ENCODE peak calls at places on chromosomes 3 and 15, in four cellular contexts. Y is A673, L is ovary, W is neural progenitor cell. S is an unnamed sample. For H3K27me3, the result is how much of the 10 kb centered on the place peaks cover.

GRCh38 chr3:52331091-52331490 is 15.0 kb downstream of the DNAH1 start:
- DNase-seq in Y (no peak), L (no peak), W (no peak), S (peak)

GRCh38 chr3:17770682-17771081 is 28.3 kb upstream of the TBC1D5 start:
- DNase-seq in Y (no peak), L (no peak), W (no peak), S (no peak)

GRCh38 chr3:34111361-34111760 is 312.9 kb downstream of the PDCD6IP start:
- DNase-seq in Y (no peak), L (no peak), W (no peak), S (no peak)

GRCh38 chr15:70200511-70200991 is 102.8 kb upstream of the TLE3 start:
- DNase-seq in Y (peak), L (no peak), W (no peak), S (no peak)

GRCh38 chr15:52252781-52253180 is 42.8 kb downstream of the MYO5C start:
- DNase-seq in Y (peak), L (no peak), W (no peak), S (no peak)

GRCh38 chr3:187919018-187919417 is 173.8 kb upstream of the BCL6 start:
- DNase-seq in Y (no peak), L (no peak), W (no peak), S (no peak)

GRCh38 chr3:127637546-127637945 is 8.6 kb downstream of the PODXL2 start:
- DNase-seq in Y (no peak), L (no peak), W (no peak), S (no peak)

GRCh38 chr3:4897765-4898453 is 81.3 kb upstream of the BHLHE40 start:
- DNase-seq in Y (no peak), L (no peak), W (no peak), S (peak)

GRCh38 chr3:109098245-109098644 is 19.7 kb downstream of the MORC1 start:
- DNase-seq in Y (peak), L (no peak), W (peak), S (no peak)

GRCh38 chr15:28892789-28893610 is 7.2 kb downstream of the APBA2 start:
- DNase-seq in Y (no peak), L (no peak), W (no peak), S (no peak)

GRCh38 chr3:173739716-173740115 is 342.2 kb downstream of the NLGN1 start:
- DNase-seq in Y (no peak), L (no peak), W (no peak), S (no peak)

GRCh38 chr3:172402090-172402489 is 46.2 kb downstream of the GHSR start:
- DNase-seq in Y (no peak), L (no peak), W (no peak), S (no peak)

GRCh38 chr15:50189630-50190029 is 7.6 kb downstream of the SLC27A2 start:
- DNase-seq in Y (no peak), L (no peak), W (no peak), S (no peak)

GRCh38 chr3:142434503-142434902 is 13.3 kb downstream of the XRN1 start:
- DNase-seq in Y (no peak), L (no peak), W (no peak), S (no peak)

GRCh38 chr3:157491136-157491535 is 12.1 kb downstream of the VEPH1 start:
- DNase-seq in Y (no peak), L (no peak), W (no peak), S (no peak)

GRCh38 chr3:69925506-69925905 is 74.0 kb upstream of the SAMMSON start:
- DNase-seq in Y (no peak), L (no peak), W (no peak), S (no peak)

GRCh38 chr15:85500060-85500708 is 119.8 kb downstream of the AKAP13 start:
- DNase-seq in Y (no peak), L (no peak), W (no peak), S (no peak)

GRCh38 chr15:52218816-52219215 is 27.6 kb upstream of the GNB5 start:
- DNase-seq in Y (no peak), L (no peak), W (no peak), S (no peak)

GRCh38 chr3:41193822-41194539 is 5.3 kb upstream of the CTNNB1 start:
- DNase-seq in Y (no peak), L (no peak), W (no peak), S (no peak)

GRCh38 chr3:20930034-20930433 is 744.0 kb upstream of the SGO1 start:
- DNase-seq in Y (peak), L (no peak), W (peak), S (no peak)

GRCh38 chr15:60006203-60006782 is 2.2 kb downstream of the FOXB1 start:
- DNase-seq in Y (peak), L (no peak), W (peak), S (peak)
- H3K27me3 ChIP-seq in Y (half or more), L (under half), W (half or more), S (under half)

GRCh38 chr3:39330824-39331223 is 1.3 kb downstream of the CCR8 start:
- DNase-seq in Y (no peak), L (no peak), W (no peak), S (no peak)
- H3K4me3 ChIP-seq in Y (no peak), L (no peak), W (no peak), S (no peak)

GRCh38 chr3:27719306-27720003 is 2.7 kb downstream of the EOMES start:
- DNase-seq in Y (no peak), L (no peak), W (no peak), S (no peak)

GRCh38 chr3:27722957-27723802 is 1.1 kb upstream of the EOMES start:
- DNase-seq in Y (no peak), L (no peak), W (peak), S (no peak)

GRCh38 chr3:27720029-27720518 is 2.0 kb downstream of the EOMES start:
- DNase-seq in Y (no peak), L (no peak), W (no peak), S (no peak)

GRCh38 chr3:27721717-27722564 is at the start of gene EOMES:
- DNase-seq in Y (peak), L (no peak), W (peak), S (peak)

GRCh38 chr3:27720899-27721716 is 1.0 kb downstream of the EOMES start:
- DNase-seq in Y (no peak), L (no peak), W (peak), S (no peak)
- H3K27me3 ChIP-seq in Y (half or more), L (under half), W (half or more), S (under half)

GRCh38 chr3:133896002-133896761 is 500 bp upstream of the RAB6B start:
- DNase-seq in Y (no peak), L (no peak), W (peak), S (no peak)
- H3K4me3 ChIP-seq in Y (peak), L (peak), W (peak), S (peak)